ENCODE peak calls at places on chromosomes 7 and 10, in seven cellular contexts. O is hippocampal formation; X is cerebellar nuclear complex; Z is choroid plexus epithelial cell; J is NCI-H1436; C is tibial artery; T is activated T-helper 1 cell treated with anti-CD3 and anti-CD28 coated beads, Interleukin-12 subunit alpha, Interleukin-12 subunit beta, Interleukin-2, Interleukin-4 antibody, amounts not matched to agents 30 ng/mL and 10 ng/mL and 1 ng/mL, durations not matched to agents 14 hours and 24 hours and 36 hours. M is an unnamed sample.

GRCh38 chr10:73774637-73775036 is 7.2 kb upstream of the CHCHD1 start:
- DNase-seq in O (peak), X (no peak), Z (peak), J (no peak), C (peak), T (no peak), M (no peak)

GRCh38 chr7:38040831-38041230 is 120.4 kb downstream of the EPDR1 start:
- DNase-seq in O (no peak), X (no peak), Z (no peak), J (no peak), C (no peak), T (no peak), M (no peak)

GRCh38 chr7:142516038-142516501 is 233.2 kb upstream of the PRSS1 start:
- DNase-seq in O (peak), X (no peak), Z (peak), J (peak), C (no peak), T (no peak), M (no peak)

GRCh38 chr10:95133997-95134396 is 60.0 kb upstream of the ACSM6 start:
- DNase-seq in O (no peak), X (no peak), Z (no peak), J (no peak), C (no peak), T (no peak), M (no peak)

GRCh38 chr7:15801565-15801964 is 115.1 kb upstream of the MEOX2 start:
- DNase-seq in O (no peak), X (no peak), Z (peak), J (no peak), C (no peak), T (no peak), M (no peak)

GRCh38 chr7:113283861-113284260 is 165.5 kb upstream of the SMIM30 start:
- DNase-seq in O (no peak), X (no peak), Z (peak), J (no peak), C (no peak), T (no peak), M (no peak)

GRCh38 chr7:80885774-80886173 is 33.1 kb downstream of the SEMA3C start:
- DNase-seq in O (no peak), X (no peak), Z (no peak), J (no peak), C (no peak), T (no peak), M (no peak)

GRCh38 chr7:17362439-17363095 is 64.1 kb downstream of the AHR start:
- DNase-seq in O (no peak), X (no peak), Z (no peak), J (no peak), C (no peak), T (no peak), M (no peak)

GRCh38 chr7:140674899-140675701 is 2.4 kb downstream of the ADCK2 start:
- DNase-seq in O (peak), X (no peak), Z (peak), J (no peak), C (peak), T (no peak), M (no peak)

GRCh38 chr10:103079946-103080345 is 113.1 kb downstream of the NT5C2 start:
- DNase-seq in O (no peak), X (no peak), Z (no peak), J (no peak), C (no peak), T (no peak), M (no peak)

GRCh38 chr10:70760271-70760787 is 24.8 kb downstream of the TBATA start:
- DNase-seq in O (no peak), X (no peak), Z (no peak), J (no peak), C (peak), T (no peak), M (no peak)

GRCh38 chr7:39622609-39623311 is 612 bp upstream of the RALA start:
- DNase-seq in O (no peak), X (no peak), Z (no peak), J (no peak), C (peak), T (no peak), M (no peak)

GRCh38 chr7:130959743-130960207 is 225.8 kb upstream of the KLF14 start:
- DNase-seq in O (no peak), X (no peak), Z (peak), J (no peak), C (no peak), T (peak), M (no peak)

GRCh38 chr10:5666324-5667220 is at the start of gene ASB13:
- DNase-seq in O (no peak), X (no peak), Z (peak), J (peak), C (peak), T (peak), M (peak)

GRCh38 chr7:46024263-46024916 is 103.3 kb upstream of the IGFBP3 start:
- DNase-seq in O (no peak), X (no peak), Z (no peak), J (no peak), C (no peak), T (no peak), M (no peak)

GRCh38 chr7:119783799-119784198 is 489.2 kb upstream of the KCND2 start:
- DNase-seq in O (no peak), X (no peak), Z (peak), J (no peak), C (no peak), T (no peak), M (no peak)

GRCh38 chr10:31036209-31036608 is 4.5 kb upstream of the ZNF438 start:
- DNase-seq in O (no peak), X (no peak), Z (no peak), J (peak), C (no peak), T (no peak), M (no peak)

GRCh38 chr10:99435986-99436633 is 5.7 kb upstream of the GOT1 start:
- DNase-seq in O (peak), X (peak), Z (peak), J (peak), C (no peak), T (no peak), M (no peak)

GRCh38 chr10:3807928-3808496 is 23.0 kb upstream of the KLF6 start:
- DNase-seq in O (no peak), X (peak), Z (no peak), J (no peak), C (no peak), T (no peak), M (no peak)